ENCODE peak calls at places on chromosome 1, in eight cellular contexts. One of them, this sample, is unnamed.

GRCh38 chr1:8476021-8476420 is 158.1 kb downstream of the SLC45A1 start:
- DNase-seq in body of pancreas: no peak
- DNase-seq in tibial nerve: no peak
- DNase-seq in prostate gland: no peak
- DNase-seq in breast epithelium: no peak
- DNase-seq in thyroid gland: no peak
- DNase-seq in Peyer's patch: no peak
- DNase-seq in vagina: no peak
- DNase-seq in this sample: no peak

GRCh38 chr1:7554343-7555270 is 216.5 kb upstream of the VAMP3 start:
- DNase-seq in body of pancreas: no peak
- DNase-seq in tibial nerve: no peak
- DNase-seq in prostate gland: no peak
- DNase-seq in breast epithelium: no peak
- DNase-seq in thyroid gland: no peak
- DNase-seq in Peyer's patch: no peak
- DNase-seq in vagina: no peak
- DNase-seq in this sample: no peak

GRCh38 chr1:41161851-41162250 is 80.3 kb downstream of the SCMH1 start:
- DNase-seq in body of pancreas: no peak
- DNase-seq in tibial nerve: no peak
- DNase-seq in prostate gland: no peak
- DNase-seq in breast epithelium: no peak
- DNase-seq in thyroid gland: no peak
- DNase-seq in Peyer's patch: no peak
- DNase-seq in vagina: no peak
- DNase-seq in this sample: no peak

GRCh38 chr1:192175971-192176370 is 17.7 kb downstream of the RGS18 start:
- DNase-seq in body of pancreas: no peak
- DNase-seq in tibial nerve: no peak
- DNase-seq in prostate gland: no peak
- DNase-seq in breast epithelium: no peak
- DNase-seq in thyroid gland: no peak
- DNase-seq in Peyer's patch: no peak
- DNase-seq in vagina: no peak
- DNase-seq in this sample: no peak

GRCh38 chr1:109933856-109934711 is 23.4 kb downstream of the CSF1 start:
- DNase-seq in body of pancreas: no peak
- DNase-seq in tibial nerve: no peak
- DNase-seq in prostate gland: no peak
- DNase-seq in breast epithelium: no peak
- DNase-seq in thyroid gland: no peak
- DNase-seq in Peyer's patch: no peak
- DNase-seq in vagina: no peak
- DNase-seq in this sample: no peak

GRCh38 chr1:238652346-238652968 is 733.9 kb upstream of the CHRM3 start:
- DNase-seq in body of pancreas: no peak
- DNase-seq in tibial nerve: no peak
- DNase-seq in prostate gland: no peak
- DNase-seq in breast epithelium: no peak
- DNase-seq in thyroid gland: no peak
- DNase-seq in Peyer's patch: no peak
- DNase-seq in vagina: no peak
- DNase-seq in this sample: no peak

GRCh38 chr1:26070808-26071342 is 3.4 kb upstream of the TRIM63 start:
- DNase-seq in body of pancreas: no peak
- DNase-seq in tibial nerve: no peak
- DNase-seq in prostate gland: no peak
- DNase-seq in breast epithelium: no peak
- DNase-seq in thyroid gland: no peak
- DNase-seq in Peyer's patch: no peak
- DNase-seq in vagina: no peak
- DNase-seq in this sample: no peak

GRCh38 chr1:89986020-89986419 is 8.9 kb upstream of the ZNF326 start:
- DNase-seq in body of pancreas: no peak
- DNase-seq in tibial nerve: no peak
- DNase-seq in prostate gland: no peak
- DNase-seq in breast epithelium: no peak
- DNase-seq in thyroid gland: no peak
- DNase-seq in Peyer's patch: no peak
- DNase-seq in vagina: no peak
- DNase-seq in this sample: no peak

GRCh38 chr1:204128464-204128963 is 23.3 kb downstream of the ETNK2 start:
- DNase-seq in body of pancreas: no peak
- DNase-seq in tibial nerve: no peak
- DNase-seq in prostate gland: no peak
- DNase-seq in breast epithelium: no peak
- DNase-seq in thyroid gland: no peak
- DNase-seq in Peyer's patch: no peak
- DNase-seq in vagina: no peak
- DNase-seq in this sample: peak; percentile 28

GRCh38 chr1:29416267-29416666 is 179.9 kb downstream of the PTPRU start:
- DNase-seq in body of pancreas: no peak
- DNase-seq in tibial nerve: no peak
- DNase-seq in prostate gland: no peak
- DNase-seq in breast epithelium: no peak
- DNase-seq in thyroid gland: no peak
- DNase-seq in Peyer's patch: no peak
- DNase-seq in vagina: no peak
- DNase-seq in this sample: no peak

GRCh38 chr1:61119085-61119484 is 36.7 kb downstream of the NFIA start:
- DNase-seq in body of pancreas: no peak
- DNase-seq in tibial nerve: no peak
- DNase-seq in prostate gland: no peak
- DNase-seq in breast epithelium: no peak
- DNase-seq in thyroid gland: no peak
- DNase-seq in Peyer's patch: no peak
- DNase-seq in vagina: no peak
- DNase-seq in this sample: no peak

GRCh38 chr1:184425449-184426277 is 38.8 kb downstream of the C1orf21 start:
- DNase-seq in body of pancreas: no peak
- DNase-seq in tibial nerve: no peak
- DNase-seq in prostate gland: peak; percentile 69
- DNase-seq in breast epithelium: no peak
- DNase-seq in thyroid gland: no peak
- DNase-seq in Peyer's patch: no peak
- DNase-seq in vagina: no peak
- DNase-seq in this sample: no peak

GRCh38 chr1:51572365-51572764 is 44.5 kb upstream of the OSBPL9 start:
- DNase-seq in body of pancreas: no peak
- DNase-seq in tibial nerve: no peak
- DNase-seq in prostate gland: no peak
- DNase-seq in breast epithelium: no peak
- DNase-seq in thyroid gland: no peak
- DNase-seq in Peyer's patch: no peak
- DNase-seq in vagina: no peak
- DNase-seq in this sample: no peak

GRCh38 chr1:27821761-27822315 is 8.7 kb upstream of the PPP1R8 start:
- DNase-seq in body of pancreas: no peak
- DNase-seq in tibial nerve: no peak
- DNase-seq in prostate gland: no peak
- DNase-seq in breast epithelium: no peak
- DNase-seq in thyroid gland: peak; percentile 86
- DNase-seq in Peyer's patch: no peak
- DNase-seq in vagina: no peak
- DNase-seq in this sample: no peak

GRCh38 chr1:182784556-182785171 is 4.9 kb upstream of the NPL start:
- DNase-seq in body of pancreas: no peak
- DNase-seq in tibial nerve: peak; percentile 67
- DNase-seq in prostate gland: peak; percentile 40
- DNase-seq in breast epithelium: no peak
- DNase-seq in thyroid gland: peak; percentile 15
- DNase-seq in Peyer's patch: no peak
- DNase-seq in vagina: no peak
- DNase-seq in this sample: no peak

GRCh38 chr1:214285622-214286440 is 4.9 kb downstream of the SMYD2 start:
- DNase-seq in body of pancreas: no peak
- DNase-seq in tibial nerve: no peak
- DNase-seq in prostate gland: no peak
- DNase-seq in breast epithelium: no peak
- DNase-seq in thyroid gland: no peak
- DNase-seq in Peyer's patch: no peak
- DNase-seq in vagina: no peak
- DNase-seq in this sample: no peak
- H3K4me3 ChIP-seq in body of pancreas: no peak overlapping the region
- H3K4me3 ChIP-seq in tibial nerve: no peak overlapping the region
- H3K4me3 ChIP-seq in prostate gland: no peak overlapping the region
- H3K4me3 ChIP-seq in breast epithelium: no peak overlapping the region
- H3K4me3 ChIP-seq in thyroid gland: no peak overlapping the region
- H3K4me3 ChIP-seq in Peyer's patch: no peak overlapping the region
- H3K4me3 ChIP-seq in vagina: no peak overlapping the region
- H3K4me3 ChIP-seq in this sample: no peak overlapping the region

DNA sequence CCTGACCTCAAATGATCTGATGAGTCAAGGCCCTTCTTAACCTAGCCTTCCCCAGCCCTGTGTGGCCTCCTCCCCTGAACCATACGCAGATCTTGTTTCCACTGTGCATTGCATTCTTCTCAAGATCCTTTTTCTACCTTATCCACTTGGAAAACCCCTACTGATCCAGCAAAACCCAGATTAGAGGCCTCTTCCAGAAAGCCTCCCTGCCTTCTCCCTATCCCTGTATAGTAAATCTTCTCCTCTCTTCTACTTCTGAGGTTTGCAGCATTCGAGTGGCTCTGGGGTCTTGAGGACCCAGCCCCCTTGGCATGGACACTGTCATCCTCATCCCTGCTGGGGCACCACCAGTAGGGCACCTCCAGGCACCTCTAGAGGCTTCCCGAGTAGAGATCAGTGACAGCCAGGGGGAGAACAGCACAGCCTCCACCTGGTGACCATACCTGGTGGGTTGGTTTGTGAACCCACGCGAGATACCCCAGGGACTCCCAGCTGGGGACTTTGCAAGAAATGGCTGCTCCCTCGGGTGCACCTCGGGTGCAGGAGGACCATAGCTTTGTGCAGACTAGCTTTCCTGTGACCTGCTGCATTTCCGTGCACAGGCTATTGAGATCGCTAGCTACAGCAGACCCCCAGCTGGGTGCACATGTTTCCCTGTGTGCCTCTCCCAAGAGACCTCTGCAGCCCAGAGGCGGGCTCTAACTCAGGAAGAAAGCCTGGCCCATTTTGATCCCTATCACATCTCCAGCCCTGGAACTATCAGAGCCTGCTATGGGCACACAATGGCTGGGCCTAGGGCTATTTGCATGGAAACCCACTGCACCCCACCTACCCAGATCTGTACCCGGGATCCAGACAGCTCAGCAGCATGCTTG is 34.2 kb downstream of the MATN1 start:
- DNase-seq in body of pancreas: peak; percentile 2
- DNase-seq in tibial nerve: no peak
- DNase-seq in prostate gland: no peak
- DNase-seq in breast epithelium: peak; percentile 19
- DNase-seq in thyroid gland: no peak
- DNase-seq in Peyer's patch: no peak
- DNase-seq in vagina: no peak
- DNase-seq in this sample: peak; percentile 9
- H3K36me3 ChIP-seq in body of pancreas: no peaks in the 10 kb centered on the region
- H3K36me3 ChIP-seq in tibial nerve: no peaks in the 10 kb centered on the region
- H3K36me3 ChIP-seq in prostate gland: no peaks in the 10 kb centered on the region
- H3K36me3 ChIP-seq in breast epithelium: no peaks in the 10 kb centered on the region
- H3K36me3 ChIP-seq in thyroid gland: no peaks in the 10 kb centered on the region
- H3K36me3 ChIP-seq in Peyer's patch: no peaks in the 10 kb centered on the region
- H3K36me3 ChIP-seq in vagina: no peaks in the 10 kb centered on the region
- H3K36me3 ChIP-seq in this sample: no peaks in the 10 kb centered on the region

DNA sequence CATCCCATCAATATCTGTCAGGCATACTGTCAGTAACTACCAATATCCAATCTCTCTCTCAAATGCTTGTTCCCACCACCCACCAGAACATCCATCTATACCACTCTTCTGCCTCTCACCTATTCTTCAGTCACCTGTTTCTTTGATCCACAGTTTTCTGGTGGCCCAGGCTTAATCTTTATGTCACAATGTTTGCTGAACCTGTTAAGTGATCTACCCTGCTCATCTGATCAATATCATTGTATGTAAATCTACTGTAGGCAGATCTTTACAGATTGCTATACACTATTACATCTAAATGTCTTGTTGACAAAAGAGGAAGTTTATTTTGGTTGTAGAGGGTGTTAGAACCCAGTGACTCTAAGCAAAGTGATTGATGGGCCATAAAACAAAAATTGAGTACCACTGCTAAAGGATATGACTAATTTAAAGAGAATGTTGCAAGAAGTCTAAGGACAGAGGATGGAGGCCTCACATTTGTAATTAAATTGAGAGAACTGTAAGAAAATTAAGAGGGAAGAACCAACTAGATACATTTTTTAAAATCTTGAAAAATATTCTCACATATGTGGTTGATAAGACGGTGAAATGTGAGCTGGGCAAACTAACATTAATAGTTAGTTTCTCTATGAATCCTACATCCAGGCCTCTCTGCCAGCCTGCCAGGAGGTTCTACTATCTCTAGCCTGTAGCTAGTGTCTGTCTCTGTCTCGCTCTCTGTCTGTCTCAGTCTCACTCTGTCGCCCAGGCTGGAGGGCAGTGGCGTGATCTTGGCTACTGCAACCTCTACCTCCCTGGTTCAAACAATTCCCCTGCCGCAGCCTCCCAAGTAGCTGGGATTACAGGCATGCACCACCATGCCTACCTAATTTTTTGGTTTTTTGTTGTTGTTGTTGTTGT is 34.1 kb downstream of the EGLN1 start:
- DNase-seq in body of pancreas: no peak
- DNase-seq in tibial nerve: no peak
- DNase-seq in prostate gland: no peak
- DNase-seq in breast epithelium: no peak
- DNase-seq in thyroid gland: no peak
- DNase-seq in Peyer's patch: no peak
- DNase-seq in vagina: no peak
- DNase-seq in this sample: no peak
- TF ChIP-seq POLR2A in body of pancreas: no peak
- TF ChIP-seq POLR2A in tibial nerve: no peak
- TF ChIP-seq POLR2A in prostate gland: no peak
- TF ChIP-seq POLR2A in breast epithelium: no peak
- TF ChIP-seq POLR2A in thyroid gland: no peak
- TF ChIP-seq POLR2A in Peyer's patch: no peak
- TF ChIP-seq POLR2A in vagina: no peak
- TF ChIP-seq POLR2A in this sample: no peak

GRCh38 chr1:46487818-46488218 is 1.8 kb upstream of the DMBX1 start:
- DNase-seq in body of pancreas: no peak
- DNase-seq in tibial nerve: no peak
- DNase-seq in prostate gland: no peak
- DNase-seq in breast epithelium: no peak
- DNase-seq in thyroid gland: no peak
- DNase-seq in Peyer's patch: no peak
- DNase-seq in vagina: no peak
- DNase-seq in this sample: no peak

GRCh38 chr1:46488343-46489168 is 1.1 kb upstream of the DMBX1 start:
- DNase-seq in body of pancreas: no peak
- DNase-seq in tibial nerve: no peak
- DNase-seq in prostate gland: no peak
- DNase-seq in breast epithelium: no peak
- DNase-seq in thyroid gland: no peak
- DNase-seq in Peyer's patch: no peak
- DNase-seq in vagina: no peak
- DNase-seq in this sample: no peak

GRCh38 chr1:46490603-46491499 is 1.2 kb downstream of the DMBX1 start:
- DNase-seq in body of pancreas: no peak
- DNase-seq in tibial nerve: no peak
- DNase-seq in prostate gland: no peak
- DNase-seq in breast epithelium: no peak
- DNase-seq in thyroid gland: no peak
- DNase-seq in Peyer's patch: no peak
- DNase-seq in vagina: no peak
- DNase-seq in this sample: no peak

GRCh38 chr1:46489638-46490602 is at the start of gene DMBX1:
- DNase-seq in body of pancreas: peak; percentile 52
- DNase-seq in tibial nerve: no peak
- DNase-seq in prostate gland: peak; percentile 37
- DNase-seq in breast epithelium: no peak
- DNase-seq in thyroid gland: peak; percentile 34
- DNase-seq in Peyer's patch: no peak
- DNase-seq in vagina: no peak
- DNase-seq in this sample: peak; percentile 54

GRCh38 chr1:46489169-46489637 is 433 bp upstream of the DMBX1 start:
- DNase-seq in body of pancreas: no peak
- DNase-seq in tibial nerve: no peak
- DNase-seq in prostate gland: no peak
- DNase-seq in breast epithelium: no peak
- DNase-seq in thyroid gland: no peak
- DNase-seq in Peyer's patch: no peak
- DNase-seq in vagina: no peak
- DNase-seq in this sample: no peak
- H3K4me3 ChIP-seq in body of pancreas: no peak overlapping the region
- H3K4me3 ChIP-seq in tibial nerve: peak overlapping the region; percentile 5
- H3K4me3 ChIP-seq in prostate gland: peak overlapping the region; percentile 28
- H3K4me3 ChIP-seq in breast epithelium: peak overlapping the region; percentile 46
- H3K4me3 ChIP-seq in thyroid gland: no peak overlapping the region
- H3K4me3 ChIP-seq in Peyer's patch: peak overlapping the region; percentile 7
- H3K4me3 ChIP-seq in vagina: peak overlapping the region; percentile 30
- H3K4me3 ChIP-seq in this sample: peak overlapping the region; percentile 24